ENCODE peak calls at places on chromosomes 11 and 22, in nine cellular contexts. K, T, S, D, M, H, P, C and X are unnamed samples.

GRCh38 chr22:45889539-45890350 is 87.2 kb downstream of the WNT7B start:
- DNase-seq in C (no peak), P (no peak), S (peak; percentile 19), K (no peak), M (no peak), D (no peak), T (no peak), H (no peak), X (peak; percentile 11)

GRCh38 chr11:76444065-76444383 is 794 bp upstream of the EMSY start:
- DNase-seq in C (no peak), D (no peak), H (no peak), T (no peak), K (no peak), S (no peak), P (no peak), M (no peak), X (no peak)

GRCh38 chr11:117657801-117658200 is 139.2 kb downstream of the DSCAML1 start:
- DNase-seq in H (no peak), C (no peak), T (peak; percentile 67), K (no peak), D (no peak), P (no peak), S (no peak), M (no peak), X (no peak)

GRCh38 chr22:46622081-46622521 is 1.9 kb downstream of the GRAMD4 start:
- DNase-seq in S (no peak), T (peak; percentile 73), M (no peak), K (no peak), H (no peak), C (no peak), D (no peak), P (no peak), X (peak; percentile 83)

GRCh38 chr11:59560702-59561469 is 49.5 kb downstream of the OR4D9 start:
- DNase-seq in K (peak; percentile 89), D (peak; percentile 81), M (peak; percentile 89), S (peak; percentile 86), P (peak; percentile 94), H (peak; percentile 85), C (peak; percentile 79), T (peak; percentile 70), X (peak; percentile 86)

GRCh38 chr11:67415501-67416304 is at the start of gene CARNS1:
- DNase-seq in M (no peak), H (no peak), K (no peak), T (no peak), P (no peak), S (peak; percentile 49), D (no peak), C (no peak), X (no peak)

GRCh38 chr22:37538590-37539357 is 19.6 kb upstream of the CARD10 start:
- DNase-seq in S (peak; percentile 97), M (peak; percentile 95), K (peak; percentile 93), P (peak; percentile 96), T (peak; percentile 64), D (peak; percentile 86), C (peak; percentile 87), H (peak; percentile 85), X (peak; percentile 96)

GRCh38 chr11:60699282-60699681 is at the start of gene MS4A8:
- DNase-seq in H (no peak), P (no peak), C (no peak), S (no peak), T (peak; percentile 89), K (no peak), M (no peak), D (no peak), X (no peak)

GRCh38 chr11:18844753-18845367 is 53.3 kb upstream of the PTPN5 start:
- DNase-seq in K (peak; percentile 58), D (no peak), T (peak; percentile 5), H (peak; percentile 26), P (peak; percentile 40), C (no peak), M (peak; percentile 36), S (no peak), X (no peak)

GRCh38 chr11:17238377-17238776 is 30.6 kb upstream of the PIK3C2A start:
- DNase-seq in K (no peak), S (no peak), M (no peak), D (no peak), H (no peak), T (no peak), P (no peak), C (no peak), X (no peak)

GRCh38 chr11:134049303-134049702 is 19.6 kb upstream of the JAM3 start:
- DNase-seq in T (no peak), D (no peak), K (no peak), C (no peak), H (no peak), M (no peak), S (no peak), P (no peak), X (no peak)

GRCh38 chr22:35409783-35410662 is 10.1 kb downstream of the MCM5 start:
- DNase-seq in P (peak; percentile 90), H (no peak), C (peak; percentile 9), M (no peak), D (no peak), K (no peak), T (no peak), S (no peak), X (no peak)

GRCh38 chr22:19995611-19996339 is 20.8 kb downstream of the ARVCF start:
- DNase-seq in H (no peak), T (no peak), C (no peak), M (peak; percentile 78), S (peak; percentile 21), K (no peak), D (no peak), P (no peak), X (peak; percentile 25)

GRCh38 chr22:45881524-45881875 is 95.5 kb downstream of the WNT7B start:
- DNase-seq in H (no peak), C (no peak), M (no peak), D (no peak), T (no peak), P (no peak), S (no peak), K (no peak), X (no peak)

GRCh38 chr11:117419915-117420485 is 92.3 kb downstream of the CEP164 start:
- DNase-seq in M (no peak), K (no peak), T (no peak), S (no peak), P (no peak), H (no peak), D (no peak), C (no peak), X (no peak)

GRCh38 chr11:77198440-77198849 is 70.4 kb downstream of the MYO7A start:
- DNase-seq in K (no peak), M (no peak), P (peak; percentile 52), C (no peak), S (peak; percentile 13), H (no peak), D (no peak), T (peak; percentile 14), X (no peak)

GRCh38 chr11:17599460-17599925 is 52.4 kb downstream of the OTOG start:
- DNase-seq in P (no peak), K (no peak), T (no peak), S (no peak), D (no peak), M (no peak), H (no peak), C (no peak), X (no peak)

GRCh38 chr11:112844530-112844929 is 116.7 kb upstream of the NCAM1 start:
- DNase-seq in K (no peak), T (no peak), H (no peak), C (no peak), S (no peak), M (no peak), D (no peak), P (no peak), X (peak; percentile 13)

GRCh38 chr22:19873138-19873959 is 18.7 kb upstream of the GNB1L start:
- DNase-seq in K (no peak), H (no peak), T (no peak), P (no peak), D (no peak), C (no peak), M (no peak), S (peak; percentile 84), X (no peak)

GRCh38 chr11:36012410-36012809 is 68.5 kb downstream of the LDLRAD3 start:
- DNase-seq in C (no peak), H (no peak), T (no peak), D (no peak), P (no peak), M (peak; percentile 27), K (no peak), S (no peak), X (no peak)

GRCh38 chr11:66087148-66087908 is 17.3 kb downstream of the PACS1 start:
- DNase-seq in K (no peak), P (no peak), D (no peak), T (no peak), M (no peak), C (no peak), S (no peak), H (no peak), X (no peak)

GRCh38 chr11:134411887-134412507 is at the start of gene B3GAT1:
- DNase-seq in M (no peak), P (no peak), S (no peak), T (peak; percentile 80), H (no peak), K (no peak), D (no peak), C (no peak), X (no peak)

GRCh38 chr11:79461144-79461543 is 20.3 kb upstream of the TENM4 start:
- DNase-seq in H (no peak), M (peak; percentile 71), K (peak; percentile 42), T (peak; percentile 30), C (no peak), S (no peak), P (peak; percentile 30), D (no peak), X (peak; percentile 27)

GRCh38 chr11:68688881-68689280 is 4.5 kb downstream of the GAL start:
- DNase-seq in D (no peak), M (no peak), H (no peak), C (no peak), S (no peak), P (no peak), K (no peak), T (no peak), X (no peak)

GRCh38 chr22:29083576-29084566 is 11.0 kb downstream of the KREMEN1 start:
- DNase-seq in T (no peak), D (no peak), M (no peak), K (no peak), P (peak; percentile 43), H (no peak), C (no peak), S (no peak), X (no peak)

GRCh38 chr11:125956371-125956770 is 10.5 kb downstream of the VSIG10L2 start:
- DNase-seq in C (no peak), P (no peak), H (no peak), T (no peak), S (no peak), K (no peak), D (no peak), M (no peak), X (peak; percentile 50)

GRCh38 chr22:23533328-23533762 is 46.7 kb downstream of the IGLL1 start:
- DNase-seq in M (no peak), H (peak; percentile 12), D (no peak), S (peak; percentile 52), P (no peak), K (peak; percentile 16), T (peak; percentile 23), C (peak; percentile 26), X (no peak)

GRCh38 chr11:24324211-24324610 is 172.6 kb upstream of the LUZP2 start:
- DNase-seq in C (no peak), P (no peak), M (no peak), H (no peak), T (no peak), K (no peak), D (no peak), S (no peak), X (no peak)

GRCh38 chr22:29457730-29458129 is 19.3 kb downstream of the RFPL1 start:
- DNase-seq in C (no peak), K (peak; percentile 47), H (peak; percentile 29), T (peak; percentile 28), S (no peak), D (no peak), M (peak; percentile 70), P (peak; percentile 70), X (no peak)

GRCh38 chr11:46073632-46074031 is 47.6 kb downstream of the PHF21A start:
- DNase-seq in K (no peak), S (no peak), T (no peak), D (no peak), M (no peak), H (no peak), C (no peak), P (no peak), X (no peak)

GRCh38 chr22:33969052-33969451 is 48.8 kb upstream of the LARGE1 start:
- DNase-seq in C (no peak), S (no peak), H (no peak), M (no peak), T (no peak), D (no peak), K (no peak), P (no peak), X (no peak)